ENCODE peak calls at places on chromosomes 16 and 17, in seven cellular contexts. One of them, this sample, is unnamed.

GRCh38 chr17:68491864-68492263 is 20.4 kb upstream of the PRKAR1A start:
- DNase-seq in C1 segment of cervical spinal cord: no peak
- DNase-seq in neural crest cell: no peak
- DNase-seq in stimulated activated naive B cell treated with anti-CD40 and anti-IgM and Interleukin-4, amounts not matched to agents 10 μg/mL and 1 μg/mL and 100 μg/mL, for 72 hours: no peak
- DNase-seq in central memory CD8-positive, alpha-beta T cell: no peak
- DNase-seq in stimulated activated CD4-positive, alpha-beta T cell treated with anti-CD3 and anti-CD28 coated beads, Interleukin-2, amount 100 ng/mL, for 48 hours: no peak
- DNase-seq in keratinocyte: no peak
- DNase-seq in this sample: no peak

GRCh38 chr16:2095315-2095853 is 40.3 kb downstream of the PKD1 start:
- DNase-seq in C1 segment of cervical spinal cord: no peak
- DNase-seq in neural crest cell: no peak
- DNase-seq in stimulated activated naive B cell treated with anti-CD40 and anti-IgM and Interleukin-4, amounts not matched to agents 10 μg/mL and 1 μg/mL and 100 μg/mL, for 72 hours: no peak
- DNase-seq in central memory CD8-positive, alpha-beta T cell: no peak
- DNase-seq in stimulated activated CD4-positive, alpha-beta T cell treated with anti-CD3 and anti-CD28 coated beads, Interleukin-2, amount 100 ng/mL, for 48 hours: no peak
- DNase-seq in keratinocyte: no peak
- DNase-seq in this sample: no peak

GRCh38 chr17:49946964-49947584 is 21.9 kb upstream of the DLX4 start:
- DNase-seq in C1 segment of cervical spinal cord: no peak
- DNase-seq in neural crest cell: no peak
- DNase-seq in stimulated activated naive B cell treated with anti-CD40 and anti-IgM and Interleukin-4, amounts not matched to agents 10 μg/mL and 1 μg/mL and 100 μg/mL, for 72 hours: no peak
- DNase-seq in central memory CD8-positive, alpha-beta T cell: no peak
- DNase-seq in stimulated activated CD4-positive, alpha-beta T cell treated with anti-CD3 and anti-CD28 coated beads, Interleukin-2, amount 100 ng/mL, for 48 hours: no peak
- DNase-seq in keratinocyte: no peak
- DNase-seq in this sample: no peak

GRCh38 chr16:88686062-88686438 is 257 bp downstream of the SNAI3 start:
- DNase-seq in C1 segment of cervical spinal cord: no peak
- DNase-seq in neural crest cell: no peak
- DNase-seq in stimulated activated naive B cell treated with anti-CD40 and anti-IgM and Interleukin-4, amounts not matched to agents 10 μg/mL and 1 μg/mL and 100 μg/mL, for 72 hours: no peak
- DNase-seq in central memory CD8-positive, alpha-beta T cell: no peak
- DNase-seq in stimulated activated CD4-positive, alpha-beta T cell treated with anti-CD3 and anti-CD28 coated beads, Interleukin-2, amount 100 ng/mL, for 48 hours: no peak
- DNase-seq in keratinocyte: no peak
- DNase-seq in this sample: no peak

GRCh38 chr17:17570207-17570797 is 21.2 kb downstream of the PEMT start:
- DNase-seq in C1 segment of cervical spinal cord: no peak
- DNase-seq in neural crest cell: no peak
- DNase-seq in stimulated activated naive B cell treated with anti-CD40 and anti-IgM and Interleukin-4, amounts not matched to agents 10 μg/mL and 1 μg/mL and 100 μg/mL, for 72 hours: no peak
- DNase-seq in central memory CD8-positive, alpha-beta T cell: no peak
- DNase-seq in stimulated activated CD4-positive, alpha-beta T cell treated with anti-CD3 and anti-CD28 coated beads, Interleukin-2, amount 100 ng/mL, for 48 hours: no peak
- DNase-seq in keratinocyte: no peak
- DNase-seq in this sample: no peak

GRCh38 chr16:51888021-51888420 is 658.9 kb downstream of the TOX3 start:
- DNase-seq in C1 segment of cervical spinal cord: no peak
- DNase-seq in neural crest cell: no peak
- DNase-seq in stimulated activated naive B cell treated with anti-CD40 and anti-IgM and Interleukin-4, amounts not matched to agents 10 μg/mL and 1 μg/mL and 100 μg/mL, for 72 hours: no peak
- DNase-seq in central memory CD8-positive, alpha-beta T cell: no peak
- DNase-seq in stimulated activated CD4-positive, alpha-beta T cell treated with anti-CD3 and anti-CD28 coated beads, Interleukin-2, amount 100 ng/mL, for 48 hours: no peak
- DNase-seq in keratinocyte: peak; percentile 46
- DNase-seq in this sample: no peak

GRCh38 chr17:27578718-27579085 is 52.3 kb upstream of the LGALS9 start:
- DNase-seq in C1 segment of cervical spinal cord: no peak
- DNase-seq in neural crest cell: no peak
- DNase-seq in stimulated activated naive B cell treated with anti-CD40 and anti-IgM and Interleukin-4, amounts not matched to agents 10 μg/mL and 1 μg/mL and 100 μg/mL, for 72 hours: no peak
- DNase-seq in central memory CD8-positive, alpha-beta T cell: no peak
- DNase-seq in stimulated activated CD4-positive, alpha-beta T cell treated with anti-CD3 and anti-CD28 coated beads, Interleukin-2, amount 100 ng/mL, for 48 hours: peak; percentile 43
- DNase-seq in keratinocyte: no peak
- DNase-seq in this sample: no peak

GRCh38 chr17:61000911-61001310 is 323.3 kb downstream of the BCAS3 start:
- DNase-seq in C1 segment of cervical spinal cord: no peak
- DNase-seq in neural crest cell: no peak
- DNase-seq in stimulated activated naive B cell treated with anti-CD40 and anti-IgM and Interleukin-4, amounts not matched to agents 10 μg/mL and 1 μg/mL and 100 μg/mL, for 72 hours: no peak
- DNase-seq in central memory CD8-positive, alpha-beta T cell: no peak
- DNase-seq in stimulated activated CD4-positive, alpha-beta T cell treated with anti-CD3 and anti-CD28 coated beads, Interleukin-2, amount 100 ng/mL, for 48 hours: no peak
- DNase-seq in keratinocyte: no peak
- DNase-seq in this sample: no peak

GRCh38 chr17:64503821-64504768 is 2.0 kb downstream of the DDX5 start:
- DNase-seq in C1 segment of cervical spinal cord: no peak
- DNase-seq in neural crest cell: no peak
- DNase-seq in stimulated activated naive B cell treated with anti-CD40 and anti-IgM and Interleukin-4, amounts not matched to agents 10 μg/mL and 1 μg/mL and 100 μg/mL, for 72 hours: no peak
- DNase-seq in central memory CD8-positive, alpha-beta T cell: no peak
- DNase-seq in stimulated activated CD4-positive, alpha-beta T cell treated with anti-CD3 and anti-CD28 coated beads, Interleukin-2, amount 100 ng/mL, for 48 hours: no peak
- DNase-seq in keratinocyte: no peak
- DNase-seq in this sample: no peak

GRCh38 chr17:56577190-56577589 is 16.3 kb upstream of the NOG start:
- DNase-seq in C1 segment of cervical spinal cord: no peak
- DNase-seq in neural crest cell: no peak
- DNase-seq in stimulated activated naive B cell treated with anti-CD40 and anti-IgM and Interleukin-4, amounts not matched to agents 10 μg/mL and 1 μg/mL and 100 μg/mL, for 72 hours: no peak
- DNase-seq in central memory CD8-positive, alpha-beta T cell: no peak
- DNase-seq in stimulated activated CD4-positive, alpha-beta T cell treated with anti-CD3 and anti-CD28 coated beads, Interleukin-2, amount 100 ng/mL, for 48 hours: no peak
- DNase-seq in keratinocyte: no peak
- DNase-seq in this sample: no peak

GRCh38 chr16:89550421-89550988 is 10.0 kb upstream of the RPL13 start:
- DNase-seq in C1 segment of cervical spinal cord: no peak
- DNase-seq in neural crest cell: no peak
- DNase-seq in stimulated activated naive B cell treated with anti-CD40 and anti-IgM and Interleukin-4, amounts not matched to agents 10 μg/mL and 1 μg/mL and 100 μg/mL, for 72 hours: no peak
- DNase-seq in central memory CD8-positive, alpha-beta T cell: no peak
- DNase-seq in stimulated activated CD4-positive, alpha-beta T cell treated with anti-CD3 and anti-CD28 coated beads, Interleukin-2, amount 100 ng/mL, for 48 hours: no peak
- DNase-seq in keratinocyte: no peak
- DNase-seq in this sample: no peak

GRCh38 chr16:87407511-87408112 is 15.5 kb downstream of the MAP1LC3B start:
- DNase-seq in C1 segment of cervical spinal cord: no peak
- DNase-seq in neural crest cell: no peak
- DNase-seq in stimulated activated naive B cell treated with anti-CD40 and anti-IgM and Interleukin-4, amounts not matched to agents 10 μg/mL and 1 μg/mL and 100 μg/mL, for 72 hours: no peak
- DNase-seq in central memory CD8-positive, alpha-beta T cell: no peak
- DNase-seq in stimulated activated CD4-positive, alpha-beta T cell treated with anti-CD3 and anti-CD28 coated beads, Interleukin-2, amount 100 ng/mL, for 48 hours: no peak
- DNase-seq in keratinocyte: no peak
- DNase-seq in this sample: no peak

GRCh38 chr16:1159325-1159972 is 6.5 kb downstream of the CACNA1H start:
- DNase-seq in C1 segment of cervical spinal cord: no peak
- DNase-seq in neural crest cell: no peak
- DNase-seq in stimulated activated naive B cell treated with anti-CD40 and anti-IgM and Interleukin-4, amounts not matched to agents 10 μg/mL and 1 μg/mL and 100 μg/mL, for 72 hours: no peak
- DNase-seq in central memory CD8-positive, alpha-beta T cell: no peak
- DNase-seq in stimulated activated CD4-positive, alpha-beta T cell treated with anti-CD3 and anti-CD28 coated beads, Interleukin-2, amount 100 ng/mL, for 48 hours: no peak
- DNase-seq in keratinocyte: no peak
- DNase-seq in this sample: no peak

GRCh38 chr16:17607075-17607509 is 136.3 kb upstream of the XYLT1 start:
- DNase-seq in C1 segment of cervical spinal cord: no peak
- DNase-seq in neural crest cell: no peak
- DNase-seq in stimulated activated naive B cell treated with anti-CD40 and anti-IgM and Interleukin-4, amounts not matched to agents 10 μg/mL and 1 μg/mL and 100 μg/mL, for 72 hours: no peak
- DNase-seq in central memory CD8-positive, alpha-beta T cell: no peak
- DNase-seq in stimulated activated CD4-positive, alpha-beta T cell treated with anti-CD3 and anti-CD28 coated beads, Interleukin-2, amount 100 ng/mL, for 48 hours: no peak
- DNase-seq in keratinocyte: no peak
- DNase-seq in this sample: no peak

GRCh38 chr17:79785017-79785899 is 7.3 kb downstream of the CBX2 start:
- DNase-seq in C1 segment of cervical spinal cord: no peak
- DNase-seq in neural crest cell: no peak
- DNase-seq in stimulated activated naive B cell treated with anti-CD40 and anti-IgM and Interleukin-4, amounts not matched to agents 10 μg/mL and 1 μg/mL and 100 μg/mL, for 72 hours: no peak
- DNase-seq in central memory CD8-positive, alpha-beta T cell: no peak
- DNase-seq in stimulated activated CD4-positive, alpha-beta T cell treated with anti-CD3 and anti-CD28 coated beads, Interleukin-2, amount 100 ng/mL, for 48 hours: no peak
- DNase-seq in keratinocyte: no peak
- DNase-seq in this sample: no peak

GRCh38 chr16:1706386-1707192 is 594 bp downstream of the MAPK8IP3 start:
- DNase-seq in C1 segment of cervical spinal cord: no peak
- DNase-seq in neural crest cell: no peak
- DNase-seq in stimulated activated naive B cell treated with anti-CD40 and anti-IgM and Interleukin-4, amounts not matched to agents 10 μg/mL and 1 μg/mL and 100 μg/mL, for 72 hours: no peak
- DNase-seq in central memory CD8-positive, alpha-beta T cell: no peak
- DNase-seq in stimulated activated CD4-positive, alpha-beta T cell treated with anti-CD3 and anti-CD28 coated beads, Interleukin-2, amount 100 ng/mL, for 48 hours: peak; percentile 29
- DNase-seq in keratinocyte: no peak
- DNase-seq in this sample: no peak

GRCh38 chr17:66451188-66452149 is 149.1 kb downstream of the PRKCA start:
- DNase-seq in C1 segment of cervical spinal cord: no peak
- DNase-seq in neural crest cell: peak; percentile 15
- DNase-seq in stimulated activated naive B cell treated with anti-CD40 and anti-IgM and Interleukin-4, amounts not matched to agents 10 μg/mL and 1 μg/mL and 100 μg/mL, for 72 hours: no peak
- DNase-seq in central memory CD8-positive, alpha-beta T cell: no peak
- DNase-seq in stimulated activated CD4-positive, alpha-beta T cell treated with anti-CD3 and anti-CD28 coated beads, Interleukin-2, amount 100 ng/mL, for 48 hours: no peak
- DNase-seq in keratinocyte: no peak
- DNase-seq in this sample: no peak

GRCh38 chr16:70573451-70574121 is 50.0 kb downstream of the SF3B3 start:
- DNase-seq in C1 segment of cervical spinal cord: no peak
- DNase-seq in neural crest cell: no peak
- DNase-seq in stimulated activated naive B cell treated with anti-CD40 and anti-IgM and Interleukin-4, amounts not matched to agents 10 μg/mL and 1 μg/mL and 100 μg/mL, for 72 hours: no peak
- DNase-seq in central memory CD8-positive, alpha-beta T cell: no peak
- DNase-seq in stimulated activated CD4-positive, alpha-beta T cell treated with anti-CD3 and anti-CD28 coated beads, Interleukin-2, amount 100 ng/mL, for 48 hours: no peak
- DNase-seq in keratinocyte: no peak
- DNase-seq in this sample: no peak

GRCh38 chr17:58325976-58326468 is 2.6 kb downstream of the TSPOAP1 start:
- DNase-seq in C1 segment of cervical spinal cord: no peak
- DNase-seq in neural crest cell: no peak
- DNase-seq in stimulated activated naive B cell treated with anti-CD40 and anti-IgM and Interleukin-4, amounts not matched to agents 10 μg/mL and 1 μg/mL and 100 μg/mL, for 72 hours: peak; percentile 29
- DNase-seq in central memory CD8-positive, alpha-beta T cell: no peak
- DNase-seq in stimulated activated CD4-positive, alpha-beta T cell treated with anti-CD3 and anti-CD28 coated beads, Interleukin-2, amount 100 ng/mL, for 48 hours: no peak
- DNase-seq in keratinocyte: no peak
- DNase-seq in this sample: no peak

This sample was measured in neuronal stem cell.